ENCODE peak calls at places on chromosomes 6 and 20, in five cellular contexts. One of them, this sample, is unnamed.

GRCh38 chr20:58868795-58869194 is 16.3 kb downstream of the GNAS start:
- DNase-seq in effector CD4-positive, alpha-beta T cell: no peak
- DNase-seq in GM04503: no peak
- DNase-seq in Kasumi-1: peak
- DNase-seq in activated T-cell treated with anti-CD3 and anti-CD28 coated beads for 48 hours: no peak
- DNase-seq in this sample: no peak

GRCh38 chr20:10278416-10278815 is 59.8 kb downstream of the SNAP25 start:
- DNase-seq in effector CD4-positive, alpha-beta T cell: no peak
- DNase-seq in GM04503: no peak
- DNase-seq in Kasumi-1: no peak
- DNase-seq in activated T-cell treated with anti-CD3 and anti-CD28 coated beads for 48 hours: no peak
- DNase-seq in this sample: no peak

GRCh38 chr6:4593891-4594445 is 182.2 kb upstream of the CDYL start:
- DNase-seq in effector CD4-positive, alpha-beta T cell: no peak
- DNase-seq in GM04503: no peak
- DNase-seq in Kasumi-1: no peak
- DNase-seq in activated T-cell treated with anti-CD3 and anti-CD28 coated beads for 48 hours: no peak
- DNase-seq in this sample: no peak

GRCh38 chr20:60258255-60258863 is 300.1 kb downstream of the CDH26 start:
- DNase-seq in effector CD4-positive, alpha-beta T cell: no peak
- DNase-seq in GM04503: no peak
- DNase-seq in Kasumi-1: no peak
- DNase-seq in activated T-cell treated with anti-CD3 and anti-CD28 coated beads for 48 hours: no peak
- DNase-seq in this sample: no peak

GRCh38 chr6:75602164-75602896 is 650 bp downstream of the SENP6 start:
- DNase-seq in effector CD4-positive, alpha-beta T cell: peak
- DNase-seq in GM04503: no peak
- DNase-seq in Kasumi-1: peak
- DNase-seq in activated T-cell treated with anti-CD3 and anti-CD28 coated beads for 48 hours: peak
- DNase-seq in this sample: peak

GRCh38 chr6:20319520-20320357 is 81.9 kb upstream of the E2F3 start:
- DNase-seq in effector CD4-positive, alpha-beta T cell: peak
- DNase-seq in GM04503: no peak
- DNase-seq in Kasumi-1: peak
- DNase-seq in activated T-cell treated with anti-CD3 and anti-CD28 coated beads for 48 hours: peak
- DNase-seq in this sample: peak

GRCh38 chr6:129732542-129732941 is 22.6 kb upstream of the ARHGAP18 start:
- DNase-seq in effector CD4-positive, alpha-beta T cell: no peak
- DNase-seq in GM04503: no peak
- DNase-seq in Kasumi-1: no peak
- DNase-seq in activated T-cell treated with anti-CD3 and anti-CD28 coated beads for 48 hours: no peak
- DNase-seq in this sample: no peak

GRCh38 chr6:137046871-137047412 is 2.2 kb upstream of the IL20RA start:
- DNase-seq in effector CD4-positive, alpha-beta T cell: no peak
- DNase-seq in GM04503: no peak
- DNase-seq in Kasumi-1: no peak
- DNase-seq in activated T-cell treated with anti-CD3 and anti-CD28 coated beads for 48 hours: no peak
- DNase-seq in this sample: no peak

GRCh38 chr6:57193177-57193576 is 21.1 kb downstream of the BAG2 start:
- DNase-seq in effector CD4-positive, alpha-beta T cell: no peak
- DNase-seq in GM04503: no peak
- DNase-seq in Kasumi-1: no peak
- DNase-seq in activated T-cell treated with anti-CD3 and anti-CD28 coated beads for 48 hours: no peak
- DNase-seq in this sample: no peak

GRCh38 chr20:46757754-46758678 is 48.6 kb downstream of the SLC2A10 start:
- DNase-seq in effector CD4-positive, alpha-beta T cell: peak
- DNase-seq in GM04503: no peak
- DNase-seq in Kasumi-1: peak
- DNase-seq in activated T-cell treated with anti-CD3 and anti-CD28 coated beads for 48 hours: peak
- DNase-seq in this sample: peak

GRCh38 chr6:26121141-26122004 is 34.1 kb downstream of the HFE start:
- DNase-seq in effector CD4-positive, alpha-beta T cell: no peak
- DNase-seq in GM04503: no peak
- DNase-seq in Kasumi-1: no peak
- DNase-seq in activated T-cell treated with anti-CD3 and anti-CD28 coated beads for 48 hours: no peak
- DNase-seq in this sample: no peak

GRCh38 chr20:50041238-50041915 is 58.6 kb downstream of the SNAI1 start:
- DNase-seq in effector CD4-positive, alpha-beta T cell: no peak
- DNase-seq in GM04503: no peak
- DNase-seq in Kasumi-1: peak
- DNase-seq in activated T-cell treated with anti-CD3 and anti-CD28 coated beads for 48 hours: no peak
- DNase-seq in this sample: no peak

GRCh38 chr6:149897015-149897697 is 757 bp downstream of the RAET1E start:
- DNase-seq in effector CD4-positive, alpha-beta T cell: no peak
- DNase-seq in GM04503: peak
- DNase-seq in Kasumi-1: no peak
- DNase-seq in activated T-cell treated with anti-CD3 and anti-CD28 coated beads for 48 hours: no peak
- DNase-seq in this sample: no peak

GRCh38 chr6:155381856-155382690 is 67.8 kb upstream of the TFB1M start:
- DNase-seq in effector CD4-positive, alpha-beta T cell: no peak
- DNase-seq in GM04503: no peak
- DNase-seq in Kasumi-1: no peak
- DNase-seq in activated T-cell treated with anti-CD3 and anti-CD28 coated beads for 48 hours: no peak
- DNase-seq in this sample: no peak

GRCh38 chr6:87408721-87409155 is 966 bp downstream of the CFAP206 start:
- DNase-seq in effector CD4-positive, alpha-beta T cell: no peak
- DNase-seq in GM04503: no peak
- DNase-seq in Kasumi-1: no peak
- DNase-seq in activated T-cell treated with anti-CD3 and anti-CD28 coated beads for 48 hours: no peak
- DNase-seq in this sample: no peak

GRCh38 chr6:27755768-27756167 is 156.4 kb downstream of the OR2B2 start:
- DNase-seq in effector CD4-positive, alpha-beta T cell: no peak
- DNase-seq in GM04503: no peak
- DNase-seq in Kasumi-1: peak
- DNase-seq in activated T-cell treated with anti-CD3 and anti-CD28 coated beads for 48 hours: no peak
- DNase-seq in this sample: no peak

GRCh38 chr20:57512432-57512831 is 12.5 kb downstream of the CTCFL start:
- DNase-seq in effector CD4-positive, alpha-beta T cell: no peak
- DNase-seq in GM04503: no peak
- DNase-seq in Kasumi-1: no peak
- DNase-seq in activated T-cell treated with anti-CD3 and anti-CD28 coated beads for 48 hours: no peak
- DNase-seq in this sample: no peak

GRCh38 chr20:45951925-45952834 is 17.7 kb downstream of the PCIF1 start:
- DNase-seq in effector CD4-positive, alpha-beta T cell: no peak
- DNase-seq in GM04503: no peak
- DNase-seq in Kasumi-1: no peak
- DNase-seq in activated T-cell treated with anti-CD3 and anti-CD28 coated beads for 48 hours: no peak
- DNase-seq in this sample: no peak

GRCh38 chr6:37741757-37742400 is 44.2 kb upstream of the MDGA1 start:
- DNase-seq in effector CD4-positive, alpha-beta T cell: no peak
- DNase-seq in GM04503: no peak
- DNase-seq in Kasumi-1: peak
- DNase-seq in activated T-cell treated with anti-CD3 and anti-CD28 coated beads for 48 hours: no peak
- DNase-seq in this sample: no peak

GRCh38 chr6:42075159-42075838 is 25.0 kb downstream of the TAF8 start:
- DNase-seq in effector CD4-positive, alpha-beta T cell: peak
- DNase-seq in GM04503: no peak
- DNase-seq in Kasumi-1: peak
- DNase-seq in activated T-cell treated with anti-CD3 and anti-CD28 coated beads for 48 hours: peak
- DNase-seq in this sample: peak

GRCh38 chr6:153564803-153565202 is 433.7 kb upstream of the RGS17 start:
- DNase-seq in effector CD4-positive, alpha-beta T cell: no peak
- DNase-seq in GM04503: no peak
- DNase-seq in Kasumi-1: no peak
- DNase-seq in activated T-cell treated with anti-CD3 and anti-CD28 coated beads for 48 hours: no peak
- DNase-seq in this sample: no peak

GRCh38 chr6:40947876-40948514 is 91.0 kb downstream of the UNC5CL start:
- DNase-seq in effector CD4-positive, alpha-beta T cell: no peak
- DNase-seq in GM04503: peak
- DNase-seq in Kasumi-1: no peak
- DNase-seq in activated T-cell treated with anti-CD3 and anti-CD28 coated beads for 48 hours: no peak
- DNase-seq in this sample: no peak

This sample was measured in activated effector memory CD4-positive, alpha-beta T cell treated with Interleukin-2 at 50 U/mL for 16 hours.